ENCODE peak calls at places on chromosomes 16 and 17, in nine cellular contexts. F is GM23338; A is CD8-positive, alpha-beta memory T cell; B is tibial nerve; C is sigmoid colon; U is A549; H is H9; J is HepG2; N is IMR-90. Y is an unnamed sample.

GRCh38 chr17:2176484-2177175 is 121.7 kb downstream of the HIC1 start:
- DNase-seq in F (no peak), A (no peak), B (no peak), C (peak; percentile 59), U (no peak), H (no peak), J (no peak), N (no peak), Y (no peak)

GRCh38 chr17:27573971-27574525 is 56.9 kb upstream of the LGALS9 start:
- DNase-seq in F (peak; percentile 30), A (no peak), B (no peak), C (no peak), U (peak; percentile 42), H (no peak), J (no peak), N (peak; percentile 69), Y (no peak)

GRCh38 chr17:38637951-38638350 is 32.2 kb upstream of the SRCIN1 start:
- DNase-seq in F (no peak), A (no peak), B (no peak), C (no peak), U (no peak), H (peak; percentile 17), J (no peak), N (no peak), Y (no peak)

GRCh38 chr17:34177642-34178041 is 77.4 kb upstream of the CCL2 start:
- DNase-seq in F (no peak), A (no peak), B (no peak), C (no peak), U (no peak), H (no peak), J (no peak), N (peak; percentile 83), Y (no peak)

GRCh38 chr17:63998050-63998720 is at the start of gene PRR29:
- DNase-seq in F (peak; percentile 92), A (peak; percentile 68), B (no peak), C (peak; percentile 77), U (peak; percentile 71), H (peak; percentile 92), J (peak; percentile 66), N (peak; percentile 31), Y (peak; percentile 63)

GRCh38 chr16:69340095-69340644 is 598 bp downstream of the NIP7 start:
- DNase-seq in F (no peak), A (peak; percentile 8), B (no peak), C (no peak), U (no peak), H (no peak), J (no peak), N (peak; percentile 24), Y (no peak)

GRCh38 chr16:4426021-4426684 is 485 bp downstream of the DNAJA3 start:
- DNase-seq in F (peak; percentile 54), A (no peak), B (no peak), C (no peak), U (no peak), H (no peak), J (peak; percentile 85), N (no peak), Y (no peak)

GRCh38 chr16:88002211-88002610 is 51.0 kb downstream of the BANP start:
- DNase-seq in F (no peak), A (no peak), B (no peak), C (peak; percentile 17), U (no peak), H (no peak), J (no peak), N (no peak), Y (no peak)

DNA sequence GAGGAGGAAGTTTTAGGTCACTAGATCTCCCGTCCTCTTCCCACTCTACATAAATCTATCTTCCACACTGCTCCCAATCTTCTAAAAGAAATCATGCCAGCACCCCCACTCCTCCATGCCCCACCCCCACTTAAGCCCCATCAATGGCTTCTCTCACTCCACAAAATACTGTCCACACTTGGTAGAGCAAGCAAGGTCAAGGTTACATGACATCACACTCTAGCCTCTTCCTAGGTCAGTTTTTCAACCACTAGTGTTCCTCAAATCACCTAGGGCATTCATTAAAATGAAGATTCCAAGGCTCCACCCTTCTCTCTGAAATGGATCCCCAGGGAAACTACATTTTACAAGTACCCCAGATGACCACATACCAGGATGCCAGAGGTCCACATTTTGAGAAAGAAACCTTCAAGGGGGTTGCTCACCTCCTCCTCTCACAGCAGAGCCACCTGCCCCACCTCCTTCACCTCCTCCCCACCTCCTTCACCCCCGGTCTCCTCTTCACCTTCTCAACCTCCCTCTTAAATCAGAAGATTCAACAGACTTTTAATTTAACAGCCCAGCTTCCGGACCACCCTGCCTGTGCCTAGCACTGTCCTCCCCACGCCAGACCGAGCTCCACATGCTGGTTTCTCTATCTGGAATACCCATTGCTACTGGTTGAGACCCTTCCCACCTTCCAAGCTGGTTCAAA is 3.2 kb downstream of the AMFR start:
- DNase-seq in F (no peak), A (no peak), B (no peak), C (no peak), U (no peak), H (no peak), J (peak; percentile 62), N (no peak), Y (no peak)
- H3K4me1 ChIP-seq in F (peaks cover 28% of the 10 kb centered on the region), A (peaks cover 17% of the 10 kb centered on the region), B (peaks cover 32% of the 10 kb centered on the region), C (peaks cover 25% of the 10 kb centered on the region), U (peaks cover 42% of the 10 kb centered on the region), H (peaks cover 7% of the 10 kb centered on the region), J (peaks cover 68% of the 10 kb centered on the region), N (peaks cover 14% of the 10 kb centered on the region), Y (peaks cover 9% of the 10 kb centered on the region)

GRCh38 chr17:49741692-49742076 is 22.2 kb downstream of the FAM117A start:
- DNase-seq in F (no peak), A (no peak), B (no peak), C (no peak), U (no peak), H (no peak), J (no peak), N (no peak), Y (no peak)

GRCh38 chr17:49739662-49740271 is 24.2 kb downstream of the FAM117A start:
- DNase-seq in F (no peak), A (peak; percentile 95), B (peak; percentile 80), C (peak; percentile 93), U (no peak), H (no peak), J (peak; percentile 36), N (peak; percentile 16), Y (peak; percentile 88)

GRCh38 chr17:49742256-49742655 is 21.7 kb downstream of the FAM117A start:
- DNase-seq in F (no peak), A (no peak), B (no peak), C (no peak), U (no peak), H (no peak), J (no peak), N (peak; percentile 34), Y (no peak)

GRCh38 chr17:49738456-49739163 is 25.3 kb downstream of the FAM117A start:
- DNase-seq in F (no peak), A (no peak), B (no peak), C (no peak), U (no peak), H (no peak), J (no peak), N (no peak), Y (no peak)

DNA sequence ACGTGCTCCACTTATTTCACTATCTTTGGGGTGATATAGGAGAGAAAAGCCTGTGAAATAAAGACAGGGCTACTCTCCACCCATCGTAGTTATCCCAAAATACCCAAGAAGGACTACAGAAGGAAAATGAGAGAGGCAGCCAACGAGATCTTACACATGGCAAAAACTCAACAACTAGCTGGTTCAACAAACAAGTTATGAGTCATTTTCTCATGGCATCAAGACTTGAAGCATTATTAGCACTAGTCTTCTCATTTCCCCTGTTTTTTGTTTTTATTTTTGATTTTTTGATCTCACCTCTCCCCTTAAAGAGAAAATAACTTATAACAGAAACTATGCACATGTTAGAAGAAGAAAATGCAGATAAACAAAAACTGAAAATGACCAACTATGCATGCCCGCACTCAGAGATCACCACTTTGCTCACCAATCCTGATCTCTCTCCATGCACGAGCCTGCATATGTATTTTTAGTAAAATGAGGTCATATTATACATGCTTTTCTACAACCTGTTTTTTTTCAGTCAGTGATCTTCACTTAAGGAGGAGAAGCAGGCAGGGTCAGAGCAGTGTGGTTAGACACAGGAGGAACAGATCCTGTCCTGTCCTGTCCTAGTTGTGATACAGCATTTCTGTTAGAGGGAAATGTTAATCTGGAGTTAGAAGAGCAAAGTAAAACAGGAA is 22.8 kb downstream of the FAM117A start:
- DNase-seq in F (no peak), A (no peak), B (no peak), C (no peak), U (no peak), H (no peak), J (no peak), N (peak; percentile 33), Y (no peak)
- H3K4me1 ChIP-seq in F (no peaks in the 10 kb centered on the region), A (peaks cover 95% of the 10 kb centered on the region), B (peaks cover 20% of the 10 kb centered on the region), C (peaks cover 66% of the 10 kb centered on the region), U (no peaks in the 10 kb centered on the region), H (no peaks in the 10 kb centered on the region), J (peaks cover 27% of the 10 kb centered on the region), N (peaks cover 4% of the 10 kb centered on the region), Y (peaks cover 79% of the 10 kb centered on the region)

DNA sequence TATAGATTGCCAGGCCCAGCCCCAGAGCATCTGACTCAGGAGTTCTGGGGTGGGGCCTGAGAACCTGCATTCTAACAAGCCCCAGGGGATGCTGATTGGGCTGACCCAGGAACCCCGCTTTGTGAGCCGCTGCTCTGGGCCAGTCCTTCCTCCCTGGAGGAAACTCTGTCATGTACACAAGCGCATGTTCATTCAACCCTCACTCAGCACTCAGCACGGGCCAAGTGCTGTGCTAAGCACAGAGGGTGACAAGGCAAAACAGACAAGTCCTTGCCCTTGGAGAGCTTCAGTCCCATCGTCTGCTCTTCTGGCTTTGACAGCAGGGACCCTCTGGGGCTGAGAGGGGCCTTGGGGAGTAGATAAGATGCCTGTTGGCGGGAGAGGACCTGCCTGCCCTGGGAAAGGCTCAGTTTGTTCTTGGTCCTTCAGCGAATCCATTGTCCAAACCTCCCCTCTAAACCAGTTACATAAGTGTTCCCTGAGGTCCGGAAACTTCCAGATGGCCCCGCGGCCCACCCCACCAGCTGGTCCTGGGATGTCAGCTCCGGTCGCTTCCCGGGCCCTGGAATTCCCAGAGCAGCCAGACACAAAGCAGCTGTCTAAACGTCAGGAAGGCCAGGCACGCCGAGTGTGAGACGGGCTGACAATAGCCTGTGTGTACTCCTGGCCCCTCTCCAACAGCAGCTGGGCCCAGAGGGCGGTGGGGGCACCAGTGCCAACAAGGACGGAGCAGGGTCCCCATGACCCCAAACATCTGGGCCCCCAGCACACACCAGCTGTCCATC is 88.8 kb downstream of the ZDHHC7 start:
- DNase-seq in F (no peak), A (no peak), B (peak; percentile 51), C (peak; percentile 96), U (no peak), H (no peak), J (peak; percentile 38), N (peak; percentile 46), Y (peak; percentile 63)
- H3K4me1 ChIP-seq in F (no peaks in the 10 kb centered on the region), A (no peaks in the 10 kb centered on the region), B (peaks cover 9% of the 10 kb centered on the region), C (peaks cover 28% of the 10 kb centered on the region), U (no peaks in the 10 kb centered on the region), H (no peaks in the 10 kb centered on the region), J (peaks cover 32% of the 10 kb centered on the region), N (peaks cover 11% of the 10 kb centered on the region), Y (peaks cover 22% of the 10 kb centered on the region)

GRCh38 chr16:17518441-17518840 is 47.7 kb upstream of the XYLT1 start:
- DNase-seq in F (no peak), A (no peak), B (no peak), C (no peak), U (no peak), H (no peak), J (no peak), N (peak; percentile 77), Y (no peak)

GRCh38 chr16:17512636-17513220 is 42.0 kb upstream of the XYLT1 start:
- DNase-seq in F (no peak), A (no peak), B (no peak), C (no peak), U (no peak), H (no peak), J (no peak), N (peak; percentile 74), Y (no peak)

GRCh38 chr16:17519556-17519955 is 48.8 kb upstream of the XYLT1 start:
- DNase-seq in F (no peak), A (no peak), B (no peak), C (no peak), U (no peak), H (no peak), J (no peak), N (peak; percentile 20), Y (no peak)

GRCh38 chr16:17519041-17519440 is 48.3 kb upstream of the XYLT1 start:
- DNase-seq in F (no peak), A (no peak), B (no peak), C (no peak), U (no peak), H (no peak), J (no peak), N (peak; percentile 71), Y (no peak)

DNA sequence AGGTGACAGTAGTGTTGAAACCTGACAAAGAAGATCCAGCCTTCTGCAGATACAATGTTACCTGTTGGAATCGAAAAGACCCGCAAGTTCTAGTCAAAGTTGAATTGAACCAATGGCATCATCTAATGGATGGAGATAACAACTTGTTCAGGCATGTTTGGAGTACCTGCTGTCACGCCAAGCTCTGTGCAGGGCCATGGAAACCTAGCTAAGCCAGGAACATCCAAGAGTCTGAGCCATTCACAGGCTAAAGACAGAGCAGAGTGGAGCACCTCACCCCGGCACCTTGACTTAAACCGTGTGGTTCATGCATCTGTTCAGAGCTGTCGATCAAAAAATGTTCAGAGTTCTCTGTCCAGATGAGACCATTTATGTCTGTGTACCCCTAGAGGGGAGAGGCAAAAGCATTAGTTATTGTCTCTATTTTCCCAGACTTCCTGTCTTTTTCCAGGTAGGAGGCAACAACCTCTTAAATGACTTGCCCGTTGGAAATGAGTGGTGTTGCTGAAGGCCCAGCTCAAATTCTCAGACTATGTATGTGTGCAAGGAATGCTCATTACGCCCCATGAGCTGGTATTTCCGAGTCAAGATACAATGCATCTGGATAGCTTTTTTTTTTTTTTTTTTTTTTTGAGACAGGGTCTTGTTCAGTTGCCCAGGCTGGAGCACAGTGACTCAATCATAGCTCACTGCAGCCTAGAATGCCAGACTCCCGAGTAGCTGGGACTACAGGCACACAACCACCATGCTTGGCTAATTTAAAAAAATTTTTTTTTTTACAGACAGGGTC is 44.9 kb upstream of the XYLT1 start:
- DNase-seq in F (no peak), A (no peak), B (no peak), C (no peak), U (peak; percentile 20), H (no peak), J (no peak), N (peak; percentile 89), Y (no peak)
- H3K4me1 ChIP-seq in F (no peaks in the 10 kb centered on the region), A (no peaks in the 10 kb centered on the region), B (no peaks in the 10 kb centered on the region), C (no peaks in the 10 kb centered on the region), U (no peaks in the 10 kb centered on the region), H (no peaks in the 10 kb centered on the region), J (no peaks in the 10 kb centered on the region), N (peaks cover 42% of the 10 kb centered on the region), Y (no peaks in the 10 kb centered on the region)

Y was measured in transverse colon.